ENCODE peak calls at places on chromosomes 13 and 19, in seven cellular contexts. O is putamen; J is stimulated activated CD8-positive, alpha-beta memory T cell treated with anti-CD3 and anti-CD28 coated beads, Interleukin-7, amount 100 ng/mL, for 4 hours; Q is T-cell; H is choroid plexus epithelial cell; X is kidney glomerular epithelial cell; N is activated naive CD4-positive, alpha-beta T cell treated with anti-CD3 and anti-CD28 coated beads for 36 hours. T is an unnamed sample.

GRCh38 chr13:43573361-43573740 is 213.4 kb downstream of the ENOX1 start:
- DNase-seq in J (no peak), Q (no peak), N (no peak), H (peak), X (peak), O (no peak), T (peak)

GRCh38 chr13:73060251-73061160 is 1.7 kb downstream of the KLF5 start:
- DNase-seq in O (no peak), J (no peak), X (peak), H (peak), Q (no peak), N (peak), T (peak)

GRCh38 chr19:50932690-50933083 is 20.2 kb downstream of the KLK5 start:
- DNase-seq in N (no peak), O (no peak), J (no peak), H (no peak), Q (no peak), X (no peak), T (no peak)

GRCh38 chr19:58218899-58219298 is 9.8 kb upstream of the ZNF544 start:
- DNase-seq in X (no peak), Q (peak), O (no peak), N (peak), J (no peak), H (peak), T (peak)

GRCh38 chr19:7658219-7658686 is 10.6 kb upstream of the RETN start:
- DNase-seq in O (no peak), Q (peak), X (no peak), J (no peak), H (no peak), N (peak), T (peak)

GRCh38 chr13:83984793-83985192 is 102.5 kb upstream of the SLITRK1 start:
- DNase-seq in N (no peak), X (no peak), H (no peak), Q (no peak), J (no peak), O (peak), T (no peak)

GRCh38 chr13:52034616-52035226 is 10.2 kb downstream of the UTP14C start:
- DNase-seq in N (no peak), Q (no peak), O (no peak), J (no peak), X (no peak), H (peak), T (peak)

GRCh38 chr19:50969413-50969760 is at the start of gene KLK6:
- DNase-seq in N (no peak), H (no peak), Q (no peak), X (no peak), O (peak), J (no peak), T (no peak)